ENCODE peak calls at places on chromosomes 7 and 10, in nine cellular contexts. Y is globus pallidus; M is dorsolateral prefrontal cortex; D is activated CD4-positive, alpha-beta T cell treated with anti-CD3 and anti-CD28 coated beads, Interleukin-2, amount 50 U/mL, for 48 hours; B is non-pigmented ciliary epithelial cell; J is GM03348; N is T-helper 17 cell; I is activated CD8-positive, alpha-beta memory T cell treated with anti-CD3 and anti-CD28 coated beads for 48 hours; E is memory B cell. K is an unnamed sample.

GRCh38 chr10:33032354-33033254 is 74.6 kb upstream of the ITGB1 start:
- DNase-seq in J (peak), D (no peak), E (no peak), N (no peak), Y (no peak), M (no peak), B (peak), I (no peak), K (no peak)

GRCh38 chr10:70672993-70673928 is 955 bp downstream of the ADAMTS14 start:
- DNase-seq in B (no peak), N (no peak), Y (no peak), E (no peak), I (no peak), J (peak), D (no peak), M (no peak), K (no peak)

GRCh38 chr10:119507115-119507514 is 35.4 kb downstream of the RGS10 start:
- DNase-seq in B (no peak), J (no peak), I (no peak), N (no peak), M (no peak), Y (no peak), E (no peak), D (no peak), K (no peak)

GRCh38 chr10:94992811-94993210 is 54.4 kb downstream of the CYP2C9 start:
- DNase-seq in M (no peak), N (no peak), D (no peak), J (no peak), Y (no peak), B (no peak), E (no peak), I (no peak), K (no peak)

GRCh38 chr10:99318048-99318447 is 11.1 kb upstream of the CNNM1 start:
- DNase-seq in D (no peak), Y (no peak), E (no peak), B (no peak), N (no peak), I (no peak), J (no peak), M (no peak), K (no peak)

GRCh38 chr7:101857358-101857794 is 40.0 kb downstream of the CUX1 start:
- DNase-seq in J (no peak), I (no peak), E (peak), Y (no peak), B (no peak), N (no peak), D (peak), M (no peak), K (no peak)

GRCh38 chr7:51303142-51303525 is 13.5 kb downstream of the COBL start:
- DNase-seq in Y (no peak), B (no peak), N (no peak), M (no peak), J (no peak), I (no peak), D (no peak), E (no peak), K (no peak)

GRCh38 chr7:158015403-158016116 is 572.1 kb downstream of the PTPRN2 start:
- DNase-seq in E (no peak), N (no peak), M (no peak), B (no peak), Y (no peak), D (no peak), I (no peak), J (no peak), K (no peak)

GRCh38 chr7:30914611-30915601 is 3.3 kb downstream of the AQP1 start:
- DNase-seq in Y (no peak), I (no peak), D (peak), E (no peak), M (no peak), N (no peak), J (peak), B (no peak), K (no peak)

GRCh38 chr7:13235961-13236360 is 548.5 kb downstream of the ARL4A start:
- DNase-seq in E (no peak), N (no peak), M (no peak), B (no peak), D (no peak), J (no peak), Y (no peak), I (no peak), K (no peak)

GRCh38 chr7:151321341-151321740 is 20.3 kb upstream of the NUB1 start:
- DNase-seq in Y (no peak), J (no peak), E (no peak), M (no peak), D (no peak), N (no peak), B (no peak), I (no peak), K (no peak)

K was measured in central memory CD4-positive, alpha-beta T cell.